ENCODE peak calls at places on chromosomes 16 and 17, in ten cellular contexts. V is colonic mucosa; F is lower lobe of right lung; C is B cell; Y is activated CD4-positive, alpha-beta T cell treated with anti-CD3 and anti-CD28 coated beads for 48 hours; M is NCI-H2107; E is foreskin keratinocyte; R is GM12864; L is caudate nucleus; O is globus pallidus. J is an unnamed sample.

GRCh38 chr16:53022374-53022773 is 30.3 kb downstream of the CHD9NB start:
- DNase-seq in V (peak; percentile 34), F (no peak), C (no peak), Y (peak; percentile 19), M (peak; percentile 3), E (no peak), R (no peak), L (no peak), O (peak; percentile 47), J (peak; percentile 46)

GRCh38 chr16:50308237-50308965 is 42.0 kb downstream of the ADCY7 start:
- DNase-seq in V (no peak), F (no peak), C (no peak), Y (no peak), M (no peak), E (no peak), R (no peak), L (no peak), O (no peak), J (no peak)

GRCh38 chr17:17127156-17127555 is 79.0 kb downstream of the PLD6 start:
- DNase-seq in V (no peak), F (peak; percentile 32), C (no peak), Y (no peak), M (no peak), E (no peak), R (no peak), L (no peak), O (no peak), J (no peak)

GRCh38 chr16:50909831-50910697 is 168.2 kb downstream of the CYLD start:
- DNase-seq in V (no peak), F (no peak), C (no peak), Y (no peak), M (no peak), E (no peak), R (no peak), L (no peak), O (peak; percentile 54), J (no peak)

GRCh38 chr17:43650471-43650870 is 11.3 kb downstream of the MEOX1 start:
- DNase-seq in V (no peak), F (no peak), C (no peak), Y (no peak), M (no peak), E (no peak), R (no peak), L (no peak), O (no peak), J (no peak)

GRCh38 chr16:31874354-31875111 is 926 bp downstream of the ZNF267 start:
- DNase-seq in V (peak; percentile 49), F (no peak), C (peak; percentile 64), Y (peak; percentile 52), M (no peak), E (no peak), R (no peak), L (no peak), O (no peak), J (peak; percentile 71)

GRCh38 chr16:49338867-49339266 is 34.7 kb upstream of the C16orf78 start:
- DNase-seq in V (no peak), F (no peak), C (no peak), Y (no peak), M (no peak), E (no peak), R (no peak), L (no peak), O (no peak), J (no peak)

GRCh38 chr17:66855204-66855603 is 20.3 kb downstream of the CACNG5 start:
- DNase-seq in V (peak; percentile 39), F (no peak), C (no peak), Y (peak; percentile 58), M (no peak), E (no peak), R (no peak), L (no peak), O (no peak), J (no peak)

GRCh38 chr17:75819116-75819515 is 25.1 kb downstream of the UNC13D start:
- DNase-seq in V (no peak), F (no peak), C (no peak), Y (no peak), M (no peak), E (no peak), R (no peak), L (no peak), O (no peak), J (no peak)

J was measured in small intestine.